ENCODE peak calls at places on chromosomes 3 and 15, in five cellular contexts. Y is tibial nerve, G is H1, N is adrenal gland, Z is stomach. A is an unnamed sample.
A peak's percentile ranks its signal among the peaks of the same experiment; 100 is the strongest.

GRCh38 chr15:38530113-38530512 is 34.5 kb downstream of the RASGRP1 start:
- DNase-seq in N (no peak), Y (no peak), G (no peak), Z (no peak), A (no peak)

GRCh38 chr15:81924667-81925183 is 121.1 kb downstream of the MEX3B start:
- DNase-seq in N (no peak), Z (no peak), G (no peak), Y (no peak), A (no peak)

GRCh38 chr3:23649502-23649901 is 156.3 kb upstream of the UBE2E1 start:
- DNase-seq in N (no peak), G (no peak), Y (no peak), Z (no peak), A (no peak)

GRCh38 chr3:129890891-129891290 is 2.6 kb downstream of the TMCC1 start:
- DNase-seq in N (no peak), G (no peak), Z (no peak), Y (no peak), A (no peak)

GRCh38 chr3:179348325-179349013 is 960 bp downstream of the MFN1 start:
- DNase-seq in Z (no peak), N (no peak), G (no peak), Y (no peak), A (no peak)

GRCh38 chr3:41213563-41213962 is 14.3 kb downstream of the CTNNB1 start:
- DNase-seq in N (no peak), Y (no peak), G (no peak), Z (no peak), A (no peak)

GRCh38 chr3:99131876-99132275 is 230.4 kb upstream of the DCBLD2 start:
- DNase-seq in Z (no peak), G (no peak), Y (no peak), N (no peak), A (no peak)

GRCh38 chr15:48766196-48766595 is 44.7 kb downstream of the CEP152 start:
- DNase-seq in Y (no peak), Z (peak; percentile 59), N (no peak), G (no peak), A (no peak)

GRCh38 chr3:136595862-136596697 is 156.1 kb downstream of the STAG1 start:
- DNase-seq in Y (no peak), N (no peak), Z (no peak), G (no peak), A (no peak)

GRCh38 chr15:48930735-48931134 is 33.0 kb downstream of the SHC4 start:
- DNase-seq in Z (no peak), G (no peak), Y (no peak), N (no peak), A (no peak)

GRCh38 chr3:42057561-42058211 is 33.5 kb upstream of the TRAK1 start:
- DNase-seq in N (no peak), Z (no peak), G (no peak), Y (no peak), A (peak; percentile 75)

GRCh38 chr3:71724171-71724453 is 1.1 kb downstream of the EIF4E3 start:
- DNase-seq in Z (no peak), Y (no peak), N (no peak), G (no peak), A (no peak)

GRCh38 chr15:60590935-60591490 is 112.1 kb upstream of the ICE2 start:
- DNase-seq in Z (peak; percentile 55), Y (peak; percentile 8), N (peak; percentile 48), G (no peak), A (peak; percentile 51)

GRCh38 chr3:31181661-31182060 is 287.2 kb upstream of the GADL1 start:
- DNase-seq in N (no peak), Z (no peak), G (no peak), Y (no peak), A (no peak)

GRCh38 chr3:189724366-189724765 is 93.2 kb downstream of the TP63 start:
- DNase-seq in G (no peak), Y (no peak), N (no peak), Z (no peak), A (no peak)

GRCh38 chr15:84600331-84600686 is 500 bp upstream of the ZSCAN2 start:
- DNase-seq in Z (peak; percentile 88), N (peak; percentile 82), G (no peak), Y (peak; percentile 78), A (peak; percentile 63)

GRCh38 chr15:84601555-84601838 is 688 bp downstream of the ZSCAN2 start:
- DNase-seq in Z (no peak), G (no peak), Y (no peak), N (no peak), A (peak; percentile 26)

GRCh38 chr15:84600687-84601554 is at the start of gene ZSCAN2:
- DNase-seq in G (peak; percentile 89), N (peak; percentile 94), Z (peak; percentile 96), Y (peak; percentile 91), A (peak; percentile 96)

GRCh38 chr15:84598993-84599392 is 1.8 kb upstream of the ZSCAN2 start:
- DNase-seq in Y (peak; percentile 17), N (no peak), G (no peak), Z (peak; percentile 37), A (peak; percentile 36)

GRCh38 chr15:84599906-84600305 is 903 bp upstream of the ZSCAN2 start:
- DNase-seq in Y (no peak), Z (no peak), G (no peak), N (no peak), A (no peak)
- H3K4me3 ChIP-seq in Y (peak overlapping the region; percentile 84), Z (peak overlapping the region; percentile 69), G (no peak overlapping the region), N (no peak overlapping the region), A (peak overlapping the region; percentile 81)

GRCh38 chr3:160755776-160756304 is at the start of gene PPM1L:
- DNase-seq in Z (peak; percentile 68), G (no peak), Y (peak; percentile 12), N (peak; percentile 64), A (peak; percentile 49)

GRCh38 chr3:160756907-160757623 is 1.0 kb downstream of the PPM1L start:
- DNase-seq in N (peak; percentile 24), Y (no peak), Z (peak; percentile 32), G (no peak), A (peak; percentile 50)

GRCh38 chr3:160754371-160754854 is 1.6 kb upstream of the PPM1L start:
- DNase-seq in Z (peak; percentile 32), Y (peak; percentile 7), G (no peak), N (peak; percentile 36), A (peak; percentile 31)

GRCh38 chr3:160753953-160754352 is 2.1 kb upstream of the PPM1L start:
- DNase-seq in N (no peak), Z (no peak), Y (no peak), G (no peak), A (no peak)

GRCh38 chr3:160754855-160755747 is 930 bp upstream of the PPM1L start:
- DNase-seq in G (peak; percentile 72), N (peak; percentile 95), Y (peak; percentile 84), Z (peak; percentile 95), A (peak; percentile 97)
- TF ChIP-seq POLR2A in G (peak; percentile 76), N (peak; percentile 73), Y (peak; percentile 91), Z (no peak), A (peak; percentile 93)

DNA sequence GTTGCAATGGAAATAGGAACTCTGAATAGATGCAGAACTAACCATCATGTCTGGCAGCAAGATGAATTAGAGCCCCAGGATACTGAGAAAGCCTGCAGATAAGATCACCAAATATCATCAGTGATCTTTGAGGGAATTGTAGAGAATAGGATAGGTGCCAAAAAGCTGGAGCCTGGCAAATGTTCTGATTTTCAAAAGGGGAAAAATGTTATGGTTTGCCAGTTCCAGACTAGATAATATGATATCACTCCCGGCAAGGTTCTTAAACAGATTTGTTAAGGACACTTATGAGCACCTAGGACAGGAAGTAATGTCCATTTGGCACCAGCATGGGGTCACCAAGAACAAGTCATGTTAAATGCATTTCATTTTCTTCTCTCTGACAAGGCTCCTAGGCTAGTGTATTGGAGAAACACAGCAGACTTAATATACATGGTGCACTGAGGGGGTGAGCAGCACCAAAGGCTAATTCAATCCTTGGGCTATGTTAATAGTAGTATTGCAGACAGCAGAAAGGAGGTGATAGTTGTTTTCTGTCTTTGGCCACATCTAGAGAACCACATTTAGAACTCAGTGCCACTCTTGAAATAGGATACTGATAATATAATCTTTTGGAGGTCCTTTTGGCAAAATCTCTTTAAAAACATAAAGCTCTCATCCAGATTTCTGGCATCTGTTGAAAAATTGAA is 4.8 kb downstream of the SRGAP3 start:
- DNase-seq in G (no peak), N (no peak), Z (no peak), Y (no peak), A (no peak)
- H3K4me3 ChIP-seq in G (no peak overlapping the region), N (no peak overlapping the region), Z (no peak overlapping the region), Y (no peak overlapping the region), A (no peak overlapping the region)

DNA sequence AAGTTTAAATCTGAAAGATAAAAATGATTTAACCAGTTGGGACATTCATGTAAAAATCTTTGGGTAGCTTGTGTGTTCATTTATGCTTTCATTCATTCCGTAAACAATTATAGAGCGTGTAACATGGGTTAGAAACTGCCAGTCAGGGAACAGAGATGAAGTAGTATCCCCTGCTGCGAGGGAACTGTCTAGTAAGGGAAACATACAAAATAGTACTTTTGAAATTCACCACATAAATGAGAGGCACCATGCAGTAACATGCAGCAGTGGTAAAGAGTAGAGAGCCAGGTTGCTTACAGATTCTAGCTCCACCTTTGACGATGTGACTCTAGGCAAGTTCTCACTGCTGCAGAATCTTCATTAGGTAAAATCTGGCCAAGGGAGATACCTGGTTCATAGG is 921 bp downstream of the DZIP3 start:
- DNase-seq in Y (no peak), G (no peak), Z (no peak), N (no peak), A (no peak)
- TF ChIP-seq POLR2A in Y (no peak), G (no peak), Z (no peak), N (no peak), A (no peak)